ENCODE peak calls at places on chromosomes 13 and 19, in five cellular contexts. W is GM23338, M is WTC11, Q is AG04449, D is heart left ventricle. R is an unnamed sample.

GRCh38 chr19:46068345-46069258 is 27.8 kb upstream of the IGFL4 start:
- DNase-seq in W (no peak), M (no peak), Q (peak), D (no peak), R (no peak)

GRCh38 chr13:112066624-112067004 is 335 bp upstream of the SOX1 start:
- DNase-seq in W (peak), M (peak), Q (no peak), D (no peak), R (no peak)

GRCh38 chr13:53417601-53418000 is 389.0 kb downstream of the OLFM4 start:
- DNase-seq in W (no peak), M (no peak), Q (no peak), D (no peak), R (no peak)

GRCh38 chr13:29901714-29902631 is 51.6 kb upstream of the UBL3 start:
- DNase-seq in W (no peak), M (no peak), Q (peak), D (no peak), R (no peak)

GRCh38 chr13:42812311-42812710 is 30.9 kb downstream of the FAM216B start:
- DNase-seq in W (no peak), M (no peak), Q (no peak), D (no peak), R (no peak)

GRCh38 chr19:18290250-18291018 is 9.0 kb upstream of the JUND start:
- DNase-seq in W (no peak), M (no peak), Q (no peak), D (no peak), R (peak)

GRCh38 chr19:7559102-7559501 is 23.6 kb downstream of the PNPLA6 start:
- DNase-seq in W (no peak), M (no peak), Q (no peak), D (no peak), R (no peak)

GRCh38 chr13:59269476-59269875 is 894.3 kb downstream of the DIAPH3 start:
- DNase-seq in W (peak), M (no peak), Q (peak), D (no peak), R (no peak)

GRCh38 chr13:41416276-41416675 is 41.1 kb upstream of the RGCC start:
- DNase-seq in W (no peak), M (no peak), Q (no peak), D (no peak), R (no peak)

GRCh38 chr19:12546903-12547302 is 4.4 kb downstream of the ZNF564 start:
- DNase-seq in W (no peak), M (no peak), Q (no peak), D (no peak), R (no peak)

GRCh38 chr19:12555456-12555930 is 4.2 kb upstream of the ZNF564 start:
- DNase-seq in W (peak), M (peak), Q (no peak), D (no peak), R (no peak)

GRCh38 chr19:12546068-12546467 is 5.2 kb downstream of the ZNF564 start:
- DNase-seq in W (no peak), M (no peak), Q (no peak), D (no peak), R (no peak)

GRCh38 chr19:12545267-12545666 is 6.0 kb downstream of the ZNF564 start:
- DNase-seq in W (no peak), M (no peak), Q (no peak), D (no peak), R (no peak)

DNA sequence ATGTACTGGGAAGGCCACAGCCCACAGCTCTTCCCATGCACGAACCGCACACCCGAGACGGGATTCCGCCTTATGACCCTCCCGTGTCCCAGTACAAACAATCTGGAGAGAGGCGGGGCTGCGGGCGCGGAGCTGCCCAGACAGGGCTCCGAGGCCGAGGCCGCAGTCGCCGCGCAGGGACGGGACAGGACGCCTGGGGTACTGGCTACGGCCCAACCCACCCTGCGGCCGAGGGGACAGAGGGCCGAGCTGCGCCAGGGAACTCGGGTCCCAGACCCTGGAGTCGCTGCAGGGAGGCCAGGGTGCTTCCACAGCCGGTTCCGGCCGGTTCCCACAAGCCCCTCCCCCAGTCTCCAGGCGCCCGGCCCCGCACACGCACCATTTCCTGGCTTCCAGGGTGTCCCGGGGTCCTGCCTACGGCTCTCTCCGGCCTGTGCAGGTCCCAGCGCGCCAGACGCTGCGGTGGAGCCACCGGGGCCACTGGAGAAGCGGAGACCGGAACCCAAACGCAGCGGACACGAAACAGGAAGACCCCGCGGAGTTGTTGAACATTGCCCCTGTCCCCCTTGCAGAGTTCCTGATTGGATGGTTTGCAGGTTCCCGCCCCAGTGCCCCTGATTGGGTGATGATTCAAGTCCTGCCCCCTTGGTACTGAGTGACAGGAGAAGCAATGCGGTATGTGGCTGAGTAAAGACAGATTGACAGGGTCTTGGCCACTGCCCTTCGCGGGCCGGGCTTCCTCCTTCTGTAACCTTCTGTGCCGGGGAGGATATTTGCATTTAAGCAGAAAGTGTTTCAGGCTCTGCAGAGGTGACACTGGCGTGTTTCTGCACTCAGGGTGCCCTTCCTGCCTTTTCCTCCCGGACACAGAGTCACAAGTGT is at the start of gene ZNF564:
- DNase-seq in W (peak), M (peak), Q (peak), D (peak), R (peak)
- TF ChIP-seq CTCF in W (no peak), M (no peak), Q (no peak), D (no peak), R (no peak)

GRCh38 chr19:28642787-28643186 is 570.2 kb downstream of the UQCRFS1 start:
- DNase-seq in W (no peak), M (no peak), Q (no peak), D (no peak), R (no peak)

GRCh38 chr19:28643284-28643683 is 569.7 kb downstream of the UQCRFS1 start:
- DNase-seq in W (no peak), M (no peak), Q (no peak), D (no peak), R (no peak)

GRCh38 chr19:28644261-28644660 is 568.7 kb downstream of the UQCRFS1 start:
- DNase-seq in W (no peak), M (no peak), Q (no peak), D (no peak), R (no peak)

GRCh38 chr19:28640506-28640905 is 572.4 kb downstream of the UQCRFS1 start:
- DNase-seq in W (no peak), M (no peak), Q (no peak), D (no peak), R (no peak)

DNA sequence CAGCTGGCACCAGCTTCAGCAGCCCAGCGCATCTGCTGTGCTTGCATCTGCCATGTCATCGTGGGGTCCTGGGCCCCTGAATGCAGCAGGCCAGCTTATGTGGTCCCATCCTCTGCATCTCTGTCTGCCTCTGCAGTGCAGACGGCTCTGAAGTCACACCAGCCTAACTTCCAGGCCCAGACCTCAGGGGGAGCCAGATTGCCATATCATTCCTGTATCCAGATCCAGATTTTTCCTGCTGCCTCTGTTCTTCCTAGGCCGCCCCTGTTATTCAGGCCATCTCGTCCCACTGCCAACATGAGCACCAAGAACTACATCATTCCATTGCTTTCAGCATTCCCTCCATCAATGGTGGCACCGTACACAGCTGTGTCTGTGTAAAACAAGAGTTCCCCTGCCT is 571.6 kb downstream of the UQCRFS1 start:
- DNase-seq in W (peak), M (no peak), Q (no peak), D (no peak), R (no peak)
- TF ChIP-seq CTCF in W (peak), M (no peak), Q (no peak), D (no peak), R (no peak)

GRCh38 chr13:91955546-91956355 is 557.3 kb downstream of the GPC5 start:
- DNase-seq in W (peak), M (peak), Q (no peak), D (no peak), R (no peak)
- TF ChIP-seq CTCF in W (peak), M (no peak), Q (no peak), D (no peak), R (no peak)

DNA sequence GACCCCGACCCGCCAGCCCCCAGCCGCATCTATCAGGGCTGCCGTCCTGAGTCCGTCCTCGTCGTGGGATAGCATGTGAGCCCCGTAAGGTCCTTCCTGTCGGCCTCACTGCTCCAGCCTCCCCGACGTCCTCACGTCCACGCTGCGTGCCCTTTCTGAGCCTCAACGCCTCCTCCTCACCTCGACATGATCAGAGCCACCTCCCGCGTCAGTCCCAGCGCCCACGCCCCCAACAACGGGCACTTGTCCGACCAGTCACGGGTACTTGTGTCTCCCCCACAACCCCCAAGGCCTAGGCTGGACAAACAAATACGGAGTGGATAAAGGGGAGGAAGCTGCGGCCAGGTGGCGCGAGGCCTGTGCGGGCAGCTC is 665 bp downstream of the ZNF497 start:
- DNase-seq in W (peak), M (no peak), Q (no peak), D (peak), R (no peak)
- TF ChIP-seq CTCF in W (peak), M (no peak), Q (no peak), D (no peak), R (no peak)

DNA sequence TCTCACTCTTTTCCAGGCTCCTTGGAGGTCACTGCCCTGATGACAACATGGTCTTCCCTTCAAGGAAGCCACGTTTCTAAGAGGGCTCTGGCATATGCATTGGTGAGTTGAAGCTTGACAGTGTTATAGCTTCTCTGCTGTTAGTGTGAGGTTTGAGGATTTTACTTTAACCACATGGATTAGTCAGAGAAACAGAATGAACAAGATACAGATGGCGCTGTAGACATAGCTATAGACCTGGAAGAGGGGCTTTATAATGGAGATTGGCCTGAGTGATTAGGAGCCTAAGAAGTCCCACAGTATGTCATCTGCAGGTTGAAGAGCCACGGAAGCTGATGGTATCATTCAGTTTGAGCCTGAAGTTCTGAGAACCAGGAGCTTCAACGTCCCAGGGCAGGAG is 18.4 kb upstream of the URI1 start:
- DNase-seq in W (no peak), M (no peak), Q (no peak), D (no peak), R (no peak)
- TF ChIP-seq CTCF in W (no peak), M (no peak), Q (no peak), D (no peak), R (no peak)

DNA sequence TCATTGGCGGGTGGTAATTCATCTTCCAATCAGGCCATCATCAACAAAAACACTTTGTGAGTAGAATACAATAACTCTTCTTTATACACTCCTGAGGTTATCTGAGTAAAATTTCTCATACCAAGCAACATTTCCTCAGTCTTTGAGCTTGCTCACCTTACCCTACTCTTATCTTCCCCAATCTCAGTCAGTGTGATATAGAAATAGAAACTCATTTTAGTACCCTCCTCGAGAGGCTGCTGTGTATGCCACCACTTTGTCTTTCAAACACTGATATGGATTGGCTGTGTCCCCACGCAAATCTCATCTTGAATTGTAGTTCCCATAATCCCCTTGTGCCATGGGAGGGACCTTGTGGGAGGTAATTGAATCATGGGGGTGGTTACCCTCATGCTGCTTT is 209.7 kb downstream of the RBM26 start:
- DNase-seq in W (no peak), M (no peak), Q (no peak), D (no peak), R (no peak)
- TF ChIP-seq CTCF in W (no peak), M (no peak), Q (no peak), D (no peak), R (no peak)

GRCh38 chr19:44582581-44583265 is 30.6 kb upstream of the IGSF23 start:
- DNase-seq in W (peak), M (peak), Q (no peak), D (no peak), R (no peak)

GRCh38 chr19:44581288-44581687 is 32.1 kb upstream of the IGSF23 start:
- DNase-seq in W (no peak), M (no peak), Q (no peak), D (no peak), R (no peak)

GRCh38 chr19:44588753-44589112 is 24.6 kb upstream of the IGSF23 start:
- DNase-seq in W (no peak), M (no peak), Q (no peak), D (no peak), R (no peak)

GRCh38 chr19:44587863-44588752 is 25.3 kb upstream of the IGSF23 start:
- DNase-seq in W (no peak), M (no peak), Q (peak), D (no peak), R (no peak)

GRCh38 chr19:44585371-44586141 is 27.8 kb upstream of the IGSF23 start:
- DNase-seq in W (no peak), M (no peak), Q (no peak), D (no peak), R (no peak)
- TF ChIP-seq CTCF in W (no peak), M (no peak), Q (peak), D (no peak), R (no peak)

DNA sequence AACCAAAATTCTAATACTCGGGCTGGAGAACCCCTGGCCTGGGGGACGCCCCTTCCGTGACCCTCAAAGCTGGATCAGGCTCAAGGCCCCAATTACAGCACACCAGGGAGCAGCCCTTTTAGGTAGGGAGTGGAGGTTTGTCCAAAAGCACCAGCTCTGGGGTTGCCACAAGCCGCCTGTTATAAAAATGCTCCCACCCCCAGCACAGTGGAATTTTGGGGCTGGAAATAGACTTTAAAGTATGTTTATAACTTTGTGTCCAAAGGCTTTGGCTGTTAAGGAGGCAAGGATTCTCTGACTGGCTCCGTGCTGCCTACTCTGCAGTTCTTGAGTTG is 564 bp upstream of the GMIP start:
- DNase-seq in W (no peak), M (no peak), Q (no peak), D (no peak), R (no peak)
- TF ChIP-seq CTCF in W (no peak), M (peak), Q (no peak), D (peak), R (peak)